ENCODE peak calls at places on chromosomes 12 and 14, in five cellular contexts. X is non-pigmented ciliary epithelial cell, A is EL, I is Right ventricle myocardium superior, Y is nucleus accumbens. K is an unnamed sample.

GRCh38 chr14:52046376-52046917 is 22.4 kb downstream of the NID2 start:
- DNase-seq in A (no peak), Y (no peak), I (no peak), X (no peak), K (no peak)

GRCh38 chr12:120760349-120761245 is 35.0 kb downstream of the ACADS start:
- DNase-seq in A (no peak), Y (no peak), X (no peak), I (no peak), K (no peak)

GRCh38 chr12:1806301-1807106 is 13.9 kb upstream of the LRTM2 start:
- DNase-seq in Y (no peak), I (peak; percentile 64), A (no peak), X (no peak), K (no peak)

GRCh38 chr12:116922194-116922897 is 11.6 kb downstream of the FBXW8 start:
- DNase-seq in X (no peak), Y (no peak), I (no peak), A (no peak), K (peak; percentile 10)

GRCh38 chr14:65103150-65103760 is 938 bp upstream of the MAX start:
- DNase-seq in Y (no peak), A (peak; percentile 32), I (no peak), X (no peak), K (no peak)

GRCh38 chr12:132327351-132328171 is 1.8 kb downstream of the GALNT9 start:
- DNase-seq in A (peak; percentile 87), I (peak; percentile 55), X (peak; percentile 59), Y (peak; percentile 29), K (peak; percentile 24)

GRCh38 chr14:93800038-93800937 is 12.0 kb upstream of the PRIMA1 start:
- DNase-seq in Y (no peak), I (no peak), X (no peak), A (no peak), K (no peak)

GRCh38 chr14:93939304-93940229 is 12.4 kb downstream of the FAM181A start:
- DNase-seq in X (no peak), A (peak; percentile 68), Y (no peak), I (peak; percentile 86), K (no peak)

GRCh38 chr12:50901685-50902113 is 50.6 kb upstream of the HIGD1C start:
- DNase-seq in X (no peak), Y (no peak), I (no peak), A (no peak), K (no peak)

GRCh38 chr14:92452471-92452870 is 61.1 kb upstream of the RIN3 start:
- DNase-seq in I (no peak), X (no peak), Y (no peak), A (no peak), K (no peak)

GRCh38 chr14:80390911-80391310 is 179.6 kb upstream of the DIO2 start:
- DNase-seq in I (no peak), X (peak; percentile 79), Y (no peak), A (peak; percentile 76), K (peak; percentile 16)

GRCh38 chr14:91890291-91890749 is 23.0 kb upstream of the TC2N start:
- DNase-seq in X (no peak), A (no peak), I (no peak), Y (no peak), K (no peak)

GRCh38 chr12:1800646-1801284 is 19.6 kb upstream of the LRTM2 start:
- DNase-seq in A (no peak), I (no peak), Y (no peak), X (no peak), K (no peak)

GRCh38 chr14:49497267-49497666 is 88.9 kb downstream of the RPS29 start:
- DNase-seq in A (no peak), Y (no peak), X (no peak), I (no peak), K (no peak)

GRCh38 chr12:91620949-91621348 is 438.3 kb upstream of the DCN start:
- DNase-seq in X (no peak), I (no peak), Y (no peak), A (peak; percentile 1), K (no peak)

GRCh38 chr12:130177615-130178014 is 15.4 kb downstream of the FZD10 start:
- DNase-seq in Y (no peak), X (no peak), A (no peak), I (no peak), K (no peak)

GRCh38 chr12:116528067-116528466 is 31.1 kb upstream of the MAP1LC3B2 start:
- DNase-seq in A (peak; percentile 94), I (no peak), Y (no peak), X (peak; percentile 76), K (no peak)

GRCh38 chr12:116556964-116557706 is 2.0 kb upstream of the MAP1LC3B2 start:
- DNase-seq in X (no peak), Y (no peak), A (peak; percentile 39), I (no peak), K (no peak)

GRCh38 chr12:47223848-47224213 is 144.1 kb upstream of the AMIGO2 start:
- DNase-seq in A (no peak), X (no peak), I (peak; percentile 69), Y (no peak), K (no peak)

GRCh38 chr14:102922490-102923200 is at the start of gene AMN:
- DNase-seq in Y (no peak), I (no peak), A (no peak), X (no peak), K (no peak)

GRCh38 chr12:121259074-121259473 is 37.4 kb downstream of the CAMKK2 start:
- DNase-seq in I (no peak), Y (no peak), A (no peak), X (no peak), K (no peak)

GRCh38 chr14:35742032-35742371 is 67.1 kb downstream of the RALGAPA1 start:
- DNase-seq in Y (no peak), I (no peak), X (no peak), A (no peak), K (no peak)

GRCh38 chr14:103213331-103213730 is 90.1 kb downstream of the TNFAIP2 start:
- DNase-seq in X (no peak), A (no peak), Y (no peak), I (no peak), K (no peak)

GRCh38 chr12:15875863-15876262 is 6.3 kb upstream of the STRAP start:
- DNase-seq in X (no peak), Y (no peak), A (no peak), I (no peak), K (no peak)

GRCh38 chr14:91376547-91377477 is 40.8 kb downstream of the CCDC88C start:
- DNase-seq in X (no peak), Y (no peak), A (no peak), I (no peak), K (no peak)

GRCh38 chr14:54857830-54858269 is 44.8 kb downstream of the GCH1 start:
- DNase-seq in Y (no peak), X (no peak), A (no peak), I (no peak), K (no peak)

K was measured in AG04449.